ENCODE peak calls at places on chromosomes 13 and 19, in five cellular contexts. Q, J, Z, S and V are unnamed samples.

GRCh38 chr13:41554626-41555386 is 97.5 kb downstream of the RGCC start:
- DNase-seq in J (no peak), Z (peak), S (no peak), Q (no peak), V (no peak)

GRCh38 chr19:40671404-40671803 is 19.0 kb downstream of the NUMBL start:
- DNase-seq in Q (no peak), J (no peak), S (no peak), Z (no peak), V (no peak)

GRCh38 chr19:5914946-5915781 is 1.1 kb downstream of the CAPS start:
- DNase-seq in S (no peak), Q (no peak), Z (no peak), J (no peak), V (no peak)

GRCh38 chr19:2291185-2291751 is 9.3 kb upstream of the PEAK3 start:
- DNase-seq in S (peak), Z (no peak), Q (no peak), J (no peak), V (peak)

GRCh38 chr19:2533686-2534085 is 57.8 kb downstream of the GADD45B start:
- DNase-seq in Q (no peak), Z (peak), J (no peak), S (no peak), V (no peak)

GRCh38 chr19:12833747-12834417 is 497 bp downstream of the RTBDN start:
- DNase-seq in Z (peak), S (peak), Q (no peak), J (no peak), V (no peak)

GRCh38 chr13:80666782-80667537 is 326.0 kb upstream of the SPRY2 start:
- DNase-seq in Q (no peak), J (no peak), S (no peak), Z (no peak), V (no peak)

GRCh38 chr19:55131421-55131820 is 14.0 kb upstream of the PPP1R12C start:
- DNase-seq in Z (no peak), Q (no peak), J (no peak), S (no peak), V (no peak)

GRCh38 chr13:106318941-106319411 is 216.5 kb downstream of the EFNB2 start:
- DNase-seq in S (no peak), J (no peak), Z (no peak), Q (peak), V (peak)

GRCh38 chr19:45045671-45046353 is 7.0 kb downstream of the CLASRP start:
- DNase-seq in Z (no peak), S (no peak), J (peak), Q (no peak), V (no peak)

GRCh38 chr13:64158910-64159309 is 2743.3 kb upstream of the PCDH20 start:
- DNase-seq in J (no peak), Q (no peak), S (no peak), Z (no peak), V (no peak)

GRCh38 chr19:48367855-48368254 is 3.7 kb downstream of the SYNGR4 start:
- DNase-seq in Z (no peak), Q (no peak), J (no peak), S (no peak), V (no peak)

GRCh38 chr19:50231821-50232220 is 28.4 kb downstream of the MYH14 start:
- DNase-seq in Z (no peak), J (no peak), S (no peak), Q (no peak), V (no peak)

GRCh38 chr13:99553033-99553432 is 51.8 kb downstream of the TM9SF2 start:
- DNase-seq in Z (no peak), Q (no peak), J (no peak), S (no peak), V (no peak)

GRCh38 chr19:12867120-12868099 is 13.8 kb downstream of the DNASE2 start:
- DNase-seq in S (no peak), Z (peak), Q (no peak), J (no peak), V (no peak)